ENCODE peak calls at places on chromosome 18, in six cellular contexts. P, C, T, J, K and R are unnamed samples.

GRCh38 chr18:67421666-67422065 is 94.9 kb downstream of the DSEL start:
- DNase-seq in P (no peak), C (no peak), T (peak), J (no peak), K (no peak), R (no peak)

GRCh38 chr18:33838084-33838483 is 260.1 kb downstream of the ASXL3 start:
- DNase-seq in P (no peak), C (no peak), T (no peak), J (no peak), K (no peak), R (no peak)

GRCh38 chr18:56028514-56028913 is 440.5 kb upstream of the TCF4 start:
- DNase-seq in P (no peak), C (no peak), T (peak), J (no peak), K (no peak), R (no peak)

GRCh38 chr18:67865400-67865799 is 348.9 kb upstream of the DSEL start:
- DNase-seq in P (no peak), C (no peak), T (no peak), J (no peak), K (no peak), R (no peak)

GRCh38 chr18:36649205-36649604 is 179.6 kb downstream of the TPGS2 start:
- DNase-seq in P (no peak), C (no peak), T (no peak), J (peak), K (no peak), R (no peak)

GRCh38 chr18:79567481-79568147 is 112.0 kb upstream of the CTDP1 start:
- DNase-seq in P (peak), C (no peak), T (peak), J (no peak), K (peak), R (peak)

GRCh38 chr18:11762429-11762828 is 73.4 kb downstream of the GNAL start:
- DNase-seq in P (no peak), C (no peak), T (no peak), J (no peak), K (no peak), R (no peak)

GRCh38 chr18:23862071-23862470 is 152.5 kb upstream of the TTC39C start:
- DNase-seq in P (no peak), C (no peak), T (peak), J (no peak), K (no peak), R (no peak)

GRCh38 chr18:57107141-57107832 is 39.6 kb upstream of the BOD1L2 start:
- DNase-seq in P (no peak), C (no peak), T (peak), J (no peak), K (no peak), R (peak)

GRCh38 chr18:51933903-51934302 is 406.1 kb upstream of the DCC start:
- DNase-seq in P (no peak), C (no peak), T (no peak), J (no peak), K (no peak), R (no peak)

GRCh38 chr18:65753520-65753919 is 2.7 kb downstream of the CDH7 start:
- DNase-seq in P (no peak), C (no peak), T (no peak), J (no peak), K (no peak), R (peak)
- TF ChIP-seq CTCF in P (no peak), C (no peak), T (no peak), J (no peak), K (no peak), R (peak)

GRCh38 chr18:45341454-45341853 is 273.8 kb upstream of the SLC14A2 start:
- DNase-seq in P (no peak), C (no peak), T (no peak), J (no peak), K (no peak), R (no peak)
- TF ChIP-seq CTCF in P (no peak), C (no peak), T (no peak), J (no peak), K (no peak), R (no peak)

GRCh38 chr18:78230911-78231310 is 748.7 kb upstream of the SALL3 start:
- DNase-seq in P (no peak), C (no peak), T (no peak), J (no peak), K (no peak), R (no peak)
- TF ChIP-seq CTCF in P (no peak), C (no peak), T (no peak), J (no peak), K (no peak), R (no peak)

GRCh38 chr18:69469444-69469919 is 68.8 kb downstream of the DOK6 start:
- DNase-seq in P (peak), C (no peak), T (no peak), J (no peak), K (no peak), R (peak)
- TF ChIP-seq CTCF in P (no peak), C (no peak), T (peak), J (no peak), K (no peak), R (peak)

GRCh38 chr18:9136315-9137141 is at the start of gene ANKRD12:
- DNase-seq in P (peak), C (peak), T (peak), J (peak), K (peak), R (peak)

GRCh38 chr18:9139400-9140039 is 2.9 kb downstream of the ANKRD12 start:
- DNase-seq in P (no peak), C (no peak), T (no peak), J (no peak), K (no peak), R (no peak)

GRCh38 chr18:9140984-9141383 is 4.4 kb downstream of the ANKRD12 start:
- DNase-seq in P (no peak), C (no peak), T (no peak), J (no peak), K (no peak), R (no peak)

GRCh38 chr18:9137168-9138066 is 836 bp downstream of the ANKRD12 start:
- DNase-seq in P (peak), C (no peak), T (peak), J (peak), K (no peak), R (peak)

DNA sequence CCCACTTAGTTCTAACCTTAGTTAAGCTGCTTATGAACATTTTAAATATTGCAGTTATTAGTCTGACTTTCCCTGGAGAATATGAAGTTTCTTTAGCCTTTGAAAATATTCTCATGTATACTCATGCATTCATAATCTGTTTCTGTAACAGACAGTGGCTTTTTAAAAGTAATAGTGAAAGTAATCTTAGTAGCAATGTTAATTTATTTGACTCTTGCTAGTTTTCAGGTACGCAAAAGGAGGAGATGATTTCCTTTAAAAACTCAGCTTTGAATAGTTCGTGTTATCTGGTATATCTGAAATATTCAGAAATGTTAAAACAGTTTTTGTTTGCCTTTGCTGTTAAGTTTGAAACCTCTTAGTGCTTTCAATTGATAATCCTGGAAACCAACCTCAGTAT is 3.8 kb downstream of the ANKRD12 start:
- DNase-seq in P (no peak), C (no peak), T (no peak), J (no peak), K (no peak), R (no peak)
- TF ChIP-seq CTCF in P (no peak), C (no peak), T (no peak), J (no peak), K (no peak), R (no peak)

GRCh38 chr18:4453712-4454547 is 1.2 kb downstream of the DLGAP1 start:
- DNase-seq in P (peak), C (no peak), T (no peak), J (no peak), K (no peak), R (peak)
- TF ChIP-seq CTCF in P (no peak), C (no peak), T (no peak), J (no peak), K (no peak), R (no peak)

GRCh38 chr18:21131698-21132230 is 20.2 kb upstream of the ROCK1 start:
- DNase-seq in P (no peak), C (no peak), T (no peak), J (no peak), K (no peak), R (no peak)

GRCh38 chr18:21132398-21132918 is 20.8 kb upstream of the ROCK1 start:
- DNase-seq in P (peak), C (no peak), T (no peak), J (no peak), K (no peak), R (no peak)

GRCh38 chr18:21129586-21130216 is 18.1 kb upstream of the ROCK1 start:
- DNase-seq in P (no peak), C (no peak), T (peak), J (no peak), K (no peak), R (no peak)

GRCh38 chr18:21134895-21135294 is 23.3 kb upstream of the ROCK1 start:
- DNase-seq in P (no peak), C (no peak), T (peak), J (no peak), K (no peak), R (no peak)
- TF ChIP-seq CTCF in P (no peak), C (no peak), T (peak), J (no peak), K (no peak), R (no peak)

GRCh38 chr18:25058520-25058919 is 293.4 kb downstream of the ZNF521 start:
- DNase-seq in P (no peak), C (no peak), T (no peak), J (no peak), K (no peak), R (no peak)

GRCh38 chr18:25061345-25061744 is 290.6 kb downstream of the ZNF521 start:
- DNase-seq in P (no peak), C (no peak), T (no peak), J (no peak), K (no peak), R (no peak)

GRCh38 chr18:25066536-25066935 is 285.4 kb downstream of the ZNF521 start:
- DNase-seq in P (no peak), C (no peak), T (peak), J (no peak), K (no peak), R (no peak)

GRCh38 chr18:25067291-25068050 is 284.5 kb downstream of the ZNF521 start:
- DNase-seq in P (no peak), C (no peak), T (no peak), J (no peak), K (no peak), R (no peak)

GRCh38 chr18:25062720-25063119 is 289.2 kb downstream of the ZNF521 start:
- DNase-seq in P (no peak), C (no peak), T (no peak), J (no peak), K (no peak), R (no peak)
- TF ChIP-seq CTCF in P (no peak), C (no peak), T (no peak), J (no peak), K (no peak), R (no peak)

GRCh38 chr18:47283476-47283875 is 32.0 kb upstream of the SKOR2 start:
- DNase-seq in P (no peak), C (no peak), T (peak), J (no peak), K (no peak), R (no peak)
- TF ChIP-seq CTCF in P (peak), C (no peak), T (peak), J (no peak), K (peak), R (peak)

DNA sequence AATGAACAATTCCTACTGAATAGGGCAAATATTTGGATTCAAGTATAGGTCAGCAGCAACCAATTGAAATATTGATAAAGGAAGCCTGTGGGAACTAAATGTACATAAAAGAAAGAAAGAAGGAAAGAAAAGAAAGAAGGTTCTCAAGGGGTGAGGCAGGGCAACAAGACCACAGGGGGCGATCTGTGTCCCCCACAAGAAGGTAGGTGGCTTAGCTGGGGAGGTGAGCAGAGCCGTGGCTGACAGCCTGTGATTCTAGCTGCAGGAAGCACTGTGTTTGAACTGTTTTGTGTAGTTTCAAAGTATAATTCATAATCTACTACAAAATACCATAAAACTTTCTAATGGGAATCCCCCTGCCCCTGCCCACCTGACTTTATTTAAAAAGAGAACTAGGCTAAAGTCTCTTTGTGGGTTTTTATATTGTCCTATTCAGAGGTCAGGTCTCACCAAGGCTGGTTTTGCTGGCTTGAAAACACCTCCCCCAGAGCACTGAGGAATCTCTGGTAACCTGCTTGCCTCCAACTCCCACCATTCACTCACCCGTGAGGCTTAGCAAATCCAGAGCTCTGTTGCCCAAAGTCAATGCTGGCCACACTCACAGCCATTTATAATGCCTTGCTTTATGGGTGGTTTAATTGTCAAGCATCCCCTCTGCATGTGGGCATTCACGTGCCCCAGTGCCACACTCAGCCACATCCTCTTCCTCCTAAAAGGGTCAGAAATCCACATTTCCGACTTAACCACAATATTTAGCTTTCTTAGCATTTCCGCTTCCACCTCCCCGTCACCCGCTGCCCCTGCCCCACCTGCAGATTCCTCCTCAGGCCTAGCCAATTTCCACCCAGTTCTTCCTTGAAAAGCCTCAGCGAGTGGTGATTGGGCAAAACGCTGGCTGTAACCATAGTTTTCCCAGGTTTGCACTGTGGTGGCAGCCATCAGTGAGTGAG is 36.4 kb upstream of the LMAN1 start:
- DNase-seq in P (no peak), C (no peak), T (no peak), J (no peak), K (no peak), R (no peak)
- TF ChIP-seq CTCF in P (no peak), C (no peak), T (no peak), J (no peak), K (no peak), R (no peak)